ENCODE peak calls at places on chromosomes 7 and 10, in seven cellular contexts. Y is A549; J is lung; K is hepatocyte; M is psoas muscle; N is PC-9; L is CD8-positive, alpha-beta T cell. S is an unnamed sample.

GRCh38 chr7:155279787-155280445 is 17.8 kb upstream of the INSIG1 start:
- DNase-seq in Y (no peak), J (no peak), K (no peak), M (no peak), N (no peak), L (no peak), S (no peak)

GRCh38 chr10:1369197-1369596 is 313.0 kb downstream of the WDR37 start:
- DNase-seq in Y (no peak), J (no peak), K (no peak), M (no peak), N (no peak), L (no peak), S (no peak)

GRCh38 chr10:101512741-101513140 is 75.3 kb downstream of the POLL start:
- DNase-seq in Y (no peak), J (no peak), K (no peak), M (no peak), N (no peak), L (no peak), S (no peak)

GRCh38 chr10:74669210-74669609 is 157.2 kb upstream of the KAT6B start:
- DNase-seq in Y (no peak), J (no peak), K (no peak), M (no peak), N (no peak), L (no peak), S (no peak)

GRCh38 chr10:104387130-104387888 is 33.7 kb downstream of the CFAP58 start:
- DNase-seq in Y (no peak), J (no peak), K (no peak), M (no peak), N (no peak), L (no peak), S (no peak)

GRCh38 chr7:73742753-73743641 is 4.4 kb upstream of the ABHD11 start:
- DNase-seq in Y (peak; percentile 61), J (peak; percentile 95), K (peak; percentile 96), M (no peak), N (peak; percentile 100), L (no peak), S (peak; percentile 57)

GRCh38 chr7:27605689-27606269 is 56.9 kb downstream of the HIBADH start:
- DNase-seq in Y (peak; percentile 55), J (no peak), K (peak; percentile 49), M (no peak), N (no peak), L (no peak), S (no peak)

GRCh38 chr7:114026486-114027089 is 107.8 kb upstream of the PPP1R3A start:
- DNase-seq in Y (peak; percentile 48), J (no peak), K (peak; percentile 87), M (no peak), N (no peak), L (no peak), S (no peak)

GRCh38 chr7:140304071-140304799 is 94.1 kb downstream of the SLC37A3 start:
- DNase-seq in Y (peak; percentile 37), J (no peak), K (no peak), M (no peak), N (no peak), L (peak; percentile 11), S (peak; percentile 17)

DNA sequence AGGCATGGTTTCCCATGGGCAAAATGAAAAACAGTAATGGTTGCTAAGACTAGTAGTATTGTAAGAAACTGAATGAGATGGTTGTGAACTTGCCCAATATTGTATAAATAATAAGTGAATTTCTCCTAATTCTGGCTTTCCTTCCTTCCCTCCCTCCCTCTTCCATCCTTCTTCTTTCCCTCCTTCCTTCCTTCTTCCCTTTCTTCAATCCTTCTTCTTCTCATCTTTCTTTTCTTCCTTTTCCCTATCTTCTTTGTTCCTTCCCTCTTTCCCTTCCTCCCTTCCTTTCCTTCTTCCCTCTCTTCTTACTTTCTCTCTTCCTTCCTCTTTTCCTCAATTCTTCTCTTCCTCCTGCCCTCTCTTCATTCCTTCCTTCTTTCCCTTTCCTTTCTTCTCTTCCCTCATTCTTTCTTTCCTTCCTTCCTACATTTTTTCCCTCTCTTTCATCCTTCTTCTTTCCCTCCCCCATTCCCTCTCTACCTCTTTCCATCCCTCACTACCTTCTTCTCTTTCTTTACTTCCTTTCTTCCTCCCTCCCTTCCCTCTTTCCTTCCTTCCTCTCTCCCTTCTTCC is 4.1 kb upstream of the VWC2 start:
- DNase-seq in Y (no peak), J (no peak), K (no peak), M (no peak), N (no peak), L (no peak), S (no peak)
- H3K4me3 ChIP-seq in Y (no peak overlapping the region), J (no peak overlapping the region), K (no peak overlapping the region), M (no peak overlapping the region), N (no peak overlapping the region), L (no peak overlapping the region), S (no peak overlapping the region)

GRCh38 chr7:71864130-71864529 is 548.0 kb downstream of the CALN1 start:
- DNase-seq in Y (no peak), J (no peak), K (no peak), M (no peak), N (no peak), L (no peak), S (no peak)
- H3K4me1 ChIP-seq in Y (no peaks in the 10 kb centered on the region), J (no peaks in the 10 kb centered on the region), K (no peaks in the 10 kb centered on the region), M (no peaks in the 10 kb centered on the region), N (no peaks in the 10 kb centered on the region), L (no peaks in the 10 kb centered on the region), S (no peaks in the 10 kb centered on the region)

GRCh38 chr10:130337696-130338587 is 201.8 kb downstream of the GLRX3 start:
- DNase-seq in Y (no peak), J (no peak), K (no peak), M (no peak), N (no peak), L (no peak), S (no peak)

GRCh38 chr10:130337305-130337640 is 201.1 kb downstream of the GLRX3 start:
- DNase-seq in Y (no peak), J (no peak), K (no peak), M (no peak), N (no peak), L (no peak), S (no peak)

GRCh38 chr10:130336612-130337304 is 200.6 kb downstream of the GLRX3 start:
- DNase-seq in Y (no peak), J (no peak), K (no peak), M (no peak), N (no peak), L (no peak), S (no peak)

GRCh38 chr10:130333185-130333584 is 197.0 kb downstream of the GLRX3 start:
- DNase-seq in Y (peak; percentile 1), J (no peak), K (no peak), M (no peak), N (no peak), L (no peak), S (no peak)

GRCh38 chr10:130335336-130335735 is 199.1 kb downstream of the GLRX3 start:
- DNase-seq in Y (no peak), J (no peak), K (no peak), M (no peak), N (no peak), L (no peak), S (no peak)
- H3K9me3 ChIP-seq in Y (no peaks in the 10 kb centered on the region), J (peaks cover 2% of the 10 kb centered on the region), K (no peaks in the 10 kb centered on the region), M (no peaks in the 10 kb centered on the region), N (no peaks in the 10 kb centered on the region), L (no peaks in the 10 kb centered on the region), S (no peaks in the 10 kb centered on the region)

DNA sequence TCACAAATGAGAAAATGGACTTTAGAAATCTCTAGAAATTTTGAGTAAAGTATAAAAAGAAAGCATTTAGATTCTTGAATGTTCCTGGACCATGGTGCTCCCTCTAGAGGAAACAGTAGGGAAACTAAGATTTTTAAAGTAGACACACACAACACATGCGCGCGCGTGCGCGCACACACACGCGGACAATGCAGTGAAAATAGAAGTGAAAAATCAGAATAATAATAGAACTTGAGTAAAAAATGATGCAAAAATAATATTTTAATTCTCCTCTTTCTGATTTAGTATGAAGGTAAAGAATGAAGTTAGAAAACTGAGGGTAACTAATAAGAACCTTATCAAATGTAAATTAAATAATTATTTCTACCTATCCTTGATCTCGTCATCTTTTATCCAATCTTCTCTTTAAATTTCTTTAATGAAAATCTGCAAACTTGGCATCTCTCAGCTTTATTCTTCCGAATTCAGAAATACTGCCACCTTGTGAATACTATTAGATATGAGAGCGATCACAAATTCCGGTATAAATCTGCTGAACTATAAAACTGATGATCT is 117.0 kb upstream of the AMPH start:
- DNase-seq in Y (peak; percentile 38), J (no peak), K (no peak), M (no peak), N (no peak), L (no peak), S (no peak)
- H3K4me3 ChIP-seq in Y (no peak overlapping the region), J (no peak overlapping the region), K (no peak overlapping the region), M (no peak overlapping the region), N (no peak overlapping the region), L (no peak overlapping the region), S (no peak overlapping the region)

GRCh38 chr7:130932667-130933432 is 198.8 kb upstream of the KLF14 start:
- DNase-seq in Y (no peak), J (no peak), K (no peak), M (no peak), N (no peak), L (no peak), S (no peak)
- H3K4me1 ChIP-seq in Y (peaks cover 82% of the 10 kb centered on the region), J (peaks cover 9% of the 10 kb centered on the region), K (no peaks in the 10 kb centered on the region), M (peaks cover 76% of the 10 kb centered on the region), N (no peaks in the 10 kb centered on the region), L (peaks cover 35% of the 10 kb centered on the region), S (no peaks in the 10 kb centered on the region)

GRCh38 chr7:18844735-18845134 is 272.7 kb downstream of the TWIST1 start:
- DNase-seq in Y (no peak), J (no peak), K (no peak), M (no peak), N (no peak), L (no peak), S (no peak)
- H3K9me3 ChIP-seq in Y (no peaks in the 10 kb centered on the region), J (no peaks in the 10 kb centered on the region), K (no peaks in the 10 kb centered on the region), M (no peaks in the 10 kb centered on the region), N (no peaks in the 10 kb centered on the region), L (no peaks in the 10 kb centered on the region), S (no peaks in the 10 kb centered on the region)

GRCh38 chr10:59314284-59314683 is 48.1 kb downstream of the FAM13C start:
- DNase-seq in Y (no peak), J (no peak), K (no peak), M (no peak), N (no peak), L (no peak), S (no peak)
- H3K4me3 ChIP-seq in Y (no peak overlapping the region), J (no peak overlapping the region), K (no peak overlapping the region), M (no peak overlapping the region), N (no peak overlapping the region), L (no peak overlapping the region), S (no peak overlapping the region)

GRCh38 chr7:136056827-136057226 is 79.7 kb upstream of the MTPN start:
- DNase-seq in Y (no peak), J (no peak), K (no peak), M (no peak), N (no peak), L (no peak), S (no peak)

GRCh38 chr7:136058561-136058960 is 81.4 kb upstream of the MTPN start:
- DNase-seq in Y (no peak), J (no peak), K (no peak), M (no peak), N (no peak), L (no peak), S (no peak)

GRCh38 chr7:136057509-136057908 is 80.3 kb upstream of the MTPN start:
- DNase-seq in Y (no peak), J (no peak), K (no peak), M (no peak), N (no peak), L (no peak), S (no peak)

GRCh38 chr7:136053689-136054485 is 76.7 kb upstream of the MTPN start:
- DNase-seq in Y (no peak), J (no peak), K (no peak), M (no peak), N (no peak), L (no peak), S (no peak)

GRCh38 chr7:136055266-136055665 is 78.1 kb upstream of the MTPN start:
- DNase-seq in Y (no peak), J (no peak), K (no peak), M (no peak), N (no peak), L (no peak), S (no peak)
- H3K4me1 ChIP-seq in Y (no peaks in the 10 kb centered on the region), J (peaks cover 1% of the 10 kb centered on the region), K (peaks cover 4% of the 10 kb centered on the region), M (no peaks in the 10 kb centered on the region), N (no peaks in the 10 kb centered on the region), L (no peaks in the 10 kb centered on the region), S (no peaks in the 10 kb centered on the region)

S was measured in aorta.